ENCODE peak calls at places on chromosomes 16 and 17, in ten cellular contexts. R is uterus, W is suprapubic skin, S is IMR-90, T is A549, K is heart left ventricle, X is transverse colon, N is stomach, Z is ovary, L is endothelial cell of umbilical vein. Y is an unnamed sample.

GRCh38 chr17:42135664-42136653 is 13.4 kb downstream of the HSPB9 start:
- DNase-seq in X (peak; percentile 85), Z (peak; percentile 78), R (no peak), W (no peak), N (peak; percentile 91), L (peak; percentile 90), K (peak; percentile 73), T (peak; percentile 76), S (peak; percentile 85), Y (peak; percentile 86)

GRCh38 chr17:19384723-19385391 is 2.1 kb downstream of the MFAP4 start:
- DNase-seq in X (peak; percentile 84), K (peak; percentile 84), L (no peak), W (peak; percentile 95), N (peak; percentile 76), T (no peak), R (peak; percentile 95), Z (peak; percentile 96), S (peak; percentile 91), Y (peak; percentile 77)

GRCh38 chr17:46881015-46881414 is 29.6 kb downstream of the WNT9B start:
- DNase-seq in X (no peak), Z (no peak), W (no peak), S (no peak), R (no peak), T (no peak), K (no peak), N (no peak), L (no peak), Y (no peak)

GRCh38 chr17:17437461-17437860 is 39.3 kb upstream of the MED9 start:
- DNase-seq in K (no peak), S (no peak), W (peak; percentile 67), N (no peak), Z (no peak), L (no peak), R (no peak), X (no peak), T (no peak), Y (no peak)

GRCh38 chr17:68602267-68602644 is 1.1 kb upstream of the FAM20A start:
- DNase-seq in Z (no peak), S (no peak), L (no peak), T (no peak), N (no peak), R (no peak), W (no peak), K (no peak), X (no peak), Y (no peak)

GRCh38 chr16:72877374-72878028 is 170.4 kb downstream of the ZFHX3 start:
- DNase-seq in W (no peak), T (peak; percentile 54), R (no peak), X (no peak), Z (no peak), L (peak; percentile 80), S (peak; percentile 88), K (no peak), N (no peak), Y (no peak)

GRCh38 chr16:10622036-10622921 is 41.9 kb upstream of the EMP2 start:
- DNase-seq in R (no peak), S (no peak), L (no peak), W (no peak), N (no peak), T (no peak), Z (no peak), X (no peak), K (peak; percentile 32), Y (no peak)

GRCh38 chr16:86733526-86734254 is 155.3 kb downstream of the FOXL1 start:
- DNase-seq in L (peak; percentile 40), Z (no peak), N (no peak), T (no peak), R (no peak), W (no peak), X (no peak), K (no peak), S (no peak), Y (no peak)

GRCh38 chr16:83143788-83144187 is 517.0 kb downstream of the CDH13 start:
- DNase-seq in L (no peak), X (peak; percentile 9), T (no peak), S (peak; percentile 82), R (no peak), Z (no peak), W (no peak), K (no peak), N (no peak), Y (no peak)

GRCh38 chr16:27446721-27447120 is 44.7 kb downstream of the IL21R start:
- DNase-seq in Z (no peak), S (no peak), N (no peak), L (no peak), W (no peak), X (peak; percentile 47), K (no peak), T (no peak), R (no peak), Y (peak; percentile 92)

GRCh38 chr16:13883266-13883665 is 36.7 kb upstream of the ERCC4 start:
- DNase-seq in X (no peak), N (no peak), Z (no peak), W (no peak), L (no peak), K (no peak), S (no peak), T (no peak), R (no peak), Y (no peak)

GRCh38 chr16:20916927-20917326 is 16.4 kb downstream of the LYRM1 start:
- DNase-seq in L (no peak), T (no peak), S (no peak), R (no peak), W (no peak), X (no peak), N (no peak), Z (no peak), K (no peak), Y (no peak)

GRCh38 chr17:13510062-13510461 is 91.7 kb downstream of the HS3ST3A1 start:
- DNase-seq in W (no peak), S (peak; percentile 61), T (no peak), R (no peak), L (no peak), N (no peak), X (no peak), Z (no peak), K (no peak), Y (no peak)

GRCh38 chr17:47967607-47968252 is 3.2 kb upstream of the CDK5RAP3 start:
- DNase-seq in R (peak; percentile 34), T (peak; percentile 61), S (peak; percentile 89), L (no peak), K (no peak), N (peak; percentile 58), X (peak; percentile 60), Z (peak; percentile 53), W (no peak), Y (no peak)

GRCh38 chr16:62034236-62035114 is 1.8 kb downstream of the CDH8 start:
- DNase-seq in S (no peak), X (no peak), R (no peak), K (no peak), W (no peak), N (no peak), Z (no peak), T (no peak), L (no peak), Y (no peak)

GRCh38 chr17:68599091-68599872 is 1.9 kb downstream of the FAM20A start:
- DNase-seq in X (no peak), R (no peak), T (no peak), W (no peak), S (no peak), Z (no peak), N (no peak), L (no peak), K (no peak), Y (no peak)

GRCh38 chr16:47461598-47462266 is 601 bp downstream of the PHKB start:
- DNase-seq in Z (no peak), W (no peak), S (peak; percentile 48), K (no peak), L (peak; percentile 71), T (peak; percentile 53), X (peak; percentile 26), R (no peak), N (no peak), Y (no peak)
- TF ChIP-seq POLR2A in Z (no peak), W (no peak), S (no peak), K (no peak), L (no peak), T (no peak), X (no peak), R (no peak), N (no peak), Y (no peak)

DNA sequence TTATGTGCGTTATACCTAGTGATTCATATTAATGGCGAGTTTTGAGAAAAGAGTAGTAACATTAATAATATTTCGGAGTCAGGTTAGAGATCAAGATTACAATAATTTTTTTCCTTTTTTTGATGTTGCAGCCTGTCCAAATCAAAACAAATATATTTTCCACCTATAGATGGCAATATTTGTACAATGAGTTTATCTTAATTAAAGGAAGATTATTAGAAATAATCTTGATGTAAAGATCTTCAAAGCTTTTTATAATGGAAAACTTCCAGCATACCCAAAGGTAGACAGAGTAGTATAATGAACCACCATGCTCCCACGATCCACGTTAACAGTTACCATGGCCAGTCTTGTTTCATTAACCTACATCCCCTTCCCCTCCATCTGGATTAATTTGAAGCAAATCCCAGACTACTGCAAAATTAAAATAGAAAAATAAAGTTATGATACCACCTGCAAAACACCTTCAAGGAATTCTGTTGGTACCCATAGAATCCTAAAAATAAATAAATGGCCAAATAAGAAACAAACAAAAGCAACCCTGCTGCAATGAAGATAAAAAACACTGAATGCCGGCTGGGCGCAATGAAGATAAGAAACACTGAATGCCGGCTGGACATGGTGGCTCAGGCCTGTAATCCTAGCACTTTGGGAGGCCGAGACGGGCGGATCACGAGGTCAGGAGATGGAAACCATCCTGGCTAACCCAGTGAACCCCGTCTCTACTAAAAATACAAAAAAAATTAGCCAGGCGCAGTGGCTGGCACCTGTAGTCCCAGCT is 46.5 kb upstream of the GINS3 start:
- DNase-seq in X (no peak), R (no peak), T (no peak), K (no peak), L (peak; percentile 34), N (no peak), W (no peak), Z (no peak), S (no peak), Y (no peak)
- TF ChIP-seq CTCF in X (peak; percentile 11), R (peak; percentile 16), T (peak; percentile 49), K (peak; percentile 39), L (peak; percentile 16), N (no peak), W (no peak), Z (no peak), S (peak; percentile 33), Y (peak; percentile 36)

DNA sequence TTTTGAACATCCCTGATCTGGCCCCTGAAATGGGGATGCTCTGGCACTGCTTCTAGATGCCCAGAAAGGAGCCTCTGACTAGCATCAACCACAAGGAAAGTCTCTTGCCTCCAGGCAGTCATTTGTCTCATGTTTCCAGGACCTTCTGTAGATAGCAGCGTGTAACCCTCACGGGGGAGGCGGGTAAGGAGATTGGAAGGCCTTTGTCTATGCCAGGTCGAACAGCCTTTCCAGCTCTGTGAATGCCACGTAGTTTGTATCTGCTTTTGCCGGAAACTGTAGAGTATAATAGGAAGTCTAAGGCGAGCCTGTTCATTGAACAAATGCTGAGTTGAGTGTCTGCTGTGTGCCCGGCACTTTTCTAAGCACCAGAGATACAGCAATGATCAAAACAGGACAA is 43.9 kb upstream of the AQP8 start:
- DNase-seq in Z (no peak), K (no peak), N (no peak), S (no peak), T (no peak), W (peak; percentile 15), R (no peak), X (no peak), L (no peak), Y (no peak)
- TF ChIP-seq POLR2A in Z (no peak), K (no peak), N (no peak), S (no peak), T (no peak), W (no peak), R (no peak), X (no peak), L (no peak), Y (no peak)

GRCh38 chr16:25256821-25257503 is 683 bp downstream of the ZKSCAN2 start:
- DNase-seq in X (peak; percentile 10), W (no peak), Z (peak; percentile 31), S (peak; percentile 15), N (no peak), L (no peak), R (no peak), K (peak; percentile 19), T (peak; percentile 31), Y (peak; percentile 83)
- TF ChIP-seq CTCF in X (no peak), W (no peak), Z (no peak), S (no peak), N (no peak), L (no peak), R (no peak), K (no peak), T (no peak), Y (no peak)